ENCODE peak calls at places on chromosomes 7 and 10, in seven cellular contexts. C is Panc1, A is T-helper 2 cell, P is fibroblast of the aortic adventitia, X is KG1, H is astrocyte of the spinal cord, G is NCI-H1436 treated with DMSO at 0.1 percent for 48 hours. U is an unnamed sample.
A peak's percentile ranks its signal among the peaks of the same experiment; 100 is the strongest.

GRCh38 chr10:59606551-59606961 is 103.1 kb downstream of the SLC16A9 start:
- DNase-seq in C (no peak), A (no peak), P (peak; percentile 43), X (no peak), H (peak; percentile 18), G (no peak), U (peak; percentile 11)

GRCh38 chr7:48139461-48139860 is 31.8 kb upstream of the ABCA13 start:
- DNase-seq in C (no peak), A (no peak), P (peak; percentile 29), X (no peak), H (no peak), G (no peak), U (no peak)

GRCh38 chr10:86139066-86139657 is 227.4 kb downstream of the GRID1 start:
- DNase-seq in C (peak; percentile 4), A (no peak), P (no peak), X (no peak), H (no peak), G (no peak), U (no peak)

GRCh38 chr7:12436896-12437535 is 33.4 kb upstream of the VWDE start:
- DNase-seq in C (no peak), A (no peak), P (no peak), X (no peak), H (peak; percentile 56), G (peak; percentile 94), U (peak; percentile 20)

GRCh38 chr10:16545126-16545736 is 23.6 kb upstream of the C1QL3 start:
- DNase-seq in C (peak; percentile 22), A (no peak), P (peak; percentile 56), X (no peak), H (peak; percentile 16), G (no peak), U (peak; percentile 44)

GRCh38 chr10:7819126-7819470 is 793 bp downstream of the TAF3 start:
- DNase-seq in C (no peak), A (no peak), P (peak; percentile 52), X (peak; percentile 37), H (peak; percentile 52), G (no peak), U (peak; percentile 26)

GRCh38 chr7:91112902-91113321 is 151.3 kb upstream of the FZD1 start:
- DNase-seq in C (no peak), A (no peak), P (peak; percentile 42), X (no peak), H (peak; percentile 42), G (no peak), U (no peak)

GRCh38 chr10:84076047-84076388 is 63.3 kb upstream of the GHITM start:
- DNase-seq in C (no peak), A (no peak), P (peak; percentile 72), X (no peak), H (peak; percentile 54), G (no peak), U (peak; percentile 63)

GRCh38 chr10:29495366-29495765 is 139.4 kb downstream of the SVIL start:
- DNase-seq in C (no peak), A (no peak), P (no peak), X (no peak), H (no peak), G (no peak), U (no peak)

GRCh38 chr10:73998623-73999622 is 1.0 kb downstream of the VCL start:
- DNase-seq in C (no peak), A (no peak), P (peak; percentile 89), X (no peak), H (peak; percentile 90), G (no peak), U (peak; percentile 81)

GRCh38 chr7:22879285-22879684 is 56.6 kb upstream of the TOMM7 start:
- DNase-seq in C (no peak), A (no peak), P (no peak), X (no peak), H (no peak), G (no peak), U (no peak)

GRCh38 chr7:5489991-5490536 is 66.4 kb upstream of the TNRC18 start:
- DNase-seq in C (no peak), A (no peak), P (no peak), X (no peak), H (peak; percentile 59), G (no peak), U (peak; percentile 56)

GRCh38 chr10:116444527-116445142 is 17.0 kb downstream of the PNLIPRP3 start:
- DNase-seq in C (peak; percentile 5), A (no peak), P (peak; percentile 41), X (no peak), H (peak; percentile 24), G (no peak), U (peak; percentile 32)

GRCh38 chr10:80504897-80505465 is 32.7 kb upstream of the SH2D4B start:
- DNase-seq in C (no peak), A (no peak), P (no peak), X (no peak), H (no peak), G (no peak), U (no peak)

GRCh38 chr10:18822156-18822555 is 162.9 kb downstream of the ARL5B start:
- DNase-seq in C (no peak), A (no peak), P (peak; percentile 40), X (peak; percentile 1), H (peak; percentile 17), G (no peak), U (no peak)

GRCh38 chr10:31101123-31101522 is 69.5 kb upstream of the ZNF438 start:
- DNase-seq in C (peak; percentile 25), A (no peak), P (peak; percentile 67), X (no peak), H (peak; percentile 95), G (no peak), U (peak; percentile 88)

GRCh38 chr10:78199759-78200158 is 166.1 kb downstream of the RPS24 start:
- DNase-seq in C (no peak), A (no peak), P (no peak), X (no peak), H (no peak), G (peak; percentile 13), U (no peak)

GRCh38 chr7:109213081-109213480 is 643.4 kb downstream of the DNAJB9 start:
- DNase-seq in C (no peak), A (no peak), P (no peak), X (no peak), H (no peak), G (no peak), U (no peak)

GRCh38 chr10:23467024-23467423 is 28.1 kb downstream of the OTUD1 start:
- DNase-seq in C (no peak), A (no peak), P (no peak), X (no peak), H (no peak), G (no peak), U (no peak)

GRCh38 chr7:131238260-131238940 is 89.3 kb upstream of the MKLN1 start:
- DNase-seq in C (no peak), A (peak; percentile 32), P (peak; percentile 53), X (no peak), H (peak; percentile 69), G (no peak), U (peak; percentile 53)

GRCh38 chr10:19750972-19751371 is 65.3 kb upstream of the PLXDC2 start:
- DNase-seq in C (no peak), A (no peak), P (no peak), X (no peak), H (no peak), G (no peak), U (no peak)

GRCh38 chr7:46784746-46785145 is 797.2 kb downstream of the TNS3 start:
- DNase-seq in C (peak; percentile 78), A (no peak), P (peak; percentile 58), X (no peak), H (peak; percentile 76), G (no peak), U (peak; percentile 57)

GRCh38 chr10:14562197-14562596 is 212.5 kb downstream of the FAM107B start:
- DNase-seq in C (no peak), A (no peak), P (no peak), X (no peak), H (no peak), G (no peak), U (no peak)

GRCh38 chr10:123687758-123688157 is 21.6 kb downstream of the GPR26 start:
- DNase-seq in C (no peak), A (no peak), P (no peak), X (no peak), H (no peak), G (no peak), U (no peak)

GRCh38 chr7:51569176-51569575 is 252.6 kb upstream of the COBL start:
- DNase-seq in C (no peak), A (no peak), P (no peak), X (no peak), H (no peak), G (no peak), U (no peak)

U was measured in kidney glomerular epithelial cell.